ENCODE peak calls at places on chromosome 16, in nine cellular contexts. One of them, this sample, is unnamed.
A peak's percentile ranks its signal among the peaks of the same experiment; 100 is the strongest.

GRCh38 chr16:70704586-70704985 is 18.7 kb upstream of the MTSS2 start:
- DNase-seq in heart left ventricle: no peak
- DNase-seq in CD4-positive, alpha-beta T cell: no peak
- DNase-seq in H9: no peak
- DNase-seq in sigmoid colon: no peak
- DNase-seq in heart right ventricle: no peak
- DNase-seq in kidney: no peak
- DNase-seq in tibial artery: peak; percentile 78
- DNase-seq in CD8-positive, alpha-beta T cell: no peak
- DNase-seq in this sample: no peak

GRCh38 chr16:3187798-3188674 is at the start of gene OR1F1:
- DNase-seq in heart left ventricle: no peak
- DNase-seq in CD4-positive, alpha-beta T cell: no peak
- DNase-seq in H9: peak; percentile 76
- DNase-seq in sigmoid colon: no peak
- DNase-seq in heart right ventricle: no peak
- DNase-seq in kidney: no peak
- DNase-seq in tibial artery: no peak
- DNase-seq in CD8-positive, alpha-beta T cell: peak; percentile 64
- DNase-seq in this sample: no peak

GRCh38 chr16:11079657-11080187 is 135.4 kb downstream of the CLEC16A start:
- DNase-seq in heart left ventricle: no peak
- DNase-seq in CD4-positive, alpha-beta T cell: no peak
- DNase-seq in H9: no peak
- DNase-seq in sigmoid colon: peak; percentile 68
- DNase-seq in heart right ventricle: no peak
- DNase-seq in kidney: no peak
- DNase-seq in tibial artery: peak; percentile 29
- DNase-seq in CD8-positive, alpha-beta T cell: no peak
- DNase-seq in this sample: no peak

GRCh38 chr16:71282943-71283342 is 6.3 kb downstream of the CMTR2 start:
- DNase-seq in heart left ventricle: no peak
- DNase-seq in CD4-positive, alpha-beta T cell: no peak
- DNase-seq in H9: no peak
- DNase-seq in sigmoid colon: no peak
- DNase-seq in heart right ventricle: no peak
- DNase-seq in kidney: no peak
- DNase-seq in tibial artery: no peak
- DNase-seq in CD8-positive, alpha-beta T cell: no peak
- DNase-seq in this sample: no peak

GRCh38 chr16:4021070-4021779 is 95.0 kb downstream of the ADCY9 start:
- DNase-seq in heart left ventricle: no peak
- DNase-seq in CD4-positive, alpha-beta T cell: no peak
- DNase-seq in H9: no peak
- DNase-seq in sigmoid colon: no peak
- DNase-seq in heart right ventricle: no peak
- DNase-seq in kidney: peak; percentile 89
- DNase-seq in tibial artery: no peak
- DNase-seq in CD8-positive, alpha-beta T cell: no peak
- DNase-seq in this sample: no peak

GRCh38 chr16:57374067-57374534 is 1.8 kb downstream of the CX3CL1 start:
- DNase-seq in heart left ventricle: no peak
- DNase-seq in CD4-positive, alpha-beta T cell: no peak
- DNase-seq in H9: no peak
- DNase-seq in sigmoid colon: peak; percentile 77
- DNase-seq in heart right ventricle: no peak
- DNase-seq in kidney: no peak
- DNase-seq in tibial artery: peak; percentile 88
- DNase-seq in CD8-positive, alpha-beta T cell: no peak
- DNase-seq in this sample: no peak

GRCh38 chr16:87723224-87723619 is 42.6 kb downstream of the KLHDC4 start:
- DNase-seq in heart left ventricle: peak; percentile 77
- DNase-seq in CD4-positive, alpha-beta T cell: no peak
- DNase-seq in H9: no peak
- DNase-seq in sigmoid colon: no peak
- DNase-seq in heart right ventricle: peak; percentile 68
- DNase-seq in kidney: peak; percentile 88
- DNase-seq in tibial artery: no peak
- DNase-seq in CD8-positive, alpha-beta T cell: no peak
- DNase-seq in this sample: no peak

GRCh38 chr16:64724339-64724738 is 397.5 kb downstream of the CDH11 start:
- DNase-seq in heart left ventricle: no peak
- DNase-seq in CD4-positive, alpha-beta T cell: no peak
- DNase-seq in H9: no peak
- DNase-seq in sigmoid colon: no peak
- DNase-seq in heart right ventricle: no peak
- DNase-seq in kidney: no peak
- DNase-seq in tibial artery: no peak
- DNase-seq in CD8-positive, alpha-beta T cell: no peak
- DNase-seq in this sample: no peak

GRCh38 chr16:77238593-77238992 is 39.4 kb downstream of the SYCE1L start:
- DNase-seq in heart left ventricle: no peak
- DNase-seq in CD4-positive, alpha-beta T cell: no peak
- DNase-seq in H9: no peak
- DNase-seq in sigmoid colon: no peak
- DNase-seq in heart right ventricle: no peak
- DNase-seq in kidney: no peak
- DNase-seq in tibial artery: no peak
- DNase-seq in CD8-positive, alpha-beta T cell: no peak
- DNase-seq in this sample: no peak

GRCh38 chr16:69610356-69610755 is 44.6 kb downstream of the NFAT5 start:
- DNase-seq in heart left ventricle: no peak
- DNase-seq in CD4-positive, alpha-beta T cell: no peak
- DNase-seq in H9: no peak
- DNase-seq in sigmoid colon: no peak
- DNase-seq in heart right ventricle: no peak
- DNase-seq in kidney: no peak
- DNase-seq in tibial artery: no peak
- DNase-seq in CD8-positive, alpha-beta T cell: no peak
- DNase-seq in this sample: no peak

GRCh38 chr16:6362321-6362720 is 970.3 kb upstream of the RBFOX1 start:
- DNase-seq in heart left ventricle: no peak
- DNase-seq in CD4-positive, alpha-beta T cell: no peak
- DNase-seq in H9: no peak
- DNase-seq in sigmoid colon: no peak
- DNase-seq in heart right ventricle: no peak
- DNase-seq in kidney: no peak
- DNase-seq in tibial artery: no peak
- DNase-seq in CD8-positive, alpha-beta T cell: no peak
- DNase-seq in this sample: no peak

GRCh38 chr16:10325783-10326543 is 59.9 kb upstream of the ATF7IP2 start:
- DNase-seq in heart left ventricle: peak; percentile 72
- DNase-seq in CD4-positive, alpha-beta T cell: no peak
- DNase-seq in H9: no peak
- DNase-seq in sigmoid colon: no peak
- DNase-seq in heart right ventricle: peak; percentile 62
- DNase-seq in kidney: no peak
- DNase-seq in tibial artery: no peak
- DNase-seq in CD8-positive, alpha-beta T cell: no peak
- DNase-seq in this sample: no peak

GRCh38 chr16:31128711-31129567 is 6.6 kb downstream of the PRSS8 start:
- DNase-seq in heart left ventricle: peak; percentile 60
- DNase-seq in CD4-positive, alpha-beta T cell: no peak
- DNase-seq in H9: no peak
- DNase-seq in sigmoid colon: no peak
- DNase-seq in heart right ventricle: no peak
- DNase-seq in kidney: peak; percentile 73
- DNase-seq in tibial artery: no peak
- DNase-seq in CD8-positive, alpha-beta T cell: no peak
- DNase-seq in this sample: no peak

GRCh38 chr16:8955828-8956227 is 7.9 kb downstream of the USP7 start:
- DNase-seq in heart left ventricle: no peak
- DNase-seq in CD4-positive, alpha-beta T cell: no peak
- DNase-seq in H9: no peak
- DNase-seq in sigmoid colon: no peak
- DNase-seq in heart right ventricle: no peak
- DNase-seq in kidney: no peak
- DNase-seq in tibial artery: no peak
- DNase-seq in CD8-positive, alpha-beta T cell: no peak
- DNase-seq in this sample: no peak

GRCh38 chr16:1100084-1100800 is 4.2 kb upstream of the C1QTNF8 start:
- DNase-seq in heart left ventricle: no peak
- DNase-seq in CD4-positive, alpha-beta T cell: no peak
- DNase-seq in H9: no peak
- DNase-seq in sigmoid colon: no peak
- DNase-seq in heart right ventricle: no peak
- DNase-seq in kidney: no peak
- DNase-seq in tibial artery: no peak
- DNase-seq in CD8-positive, alpha-beta T cell: no peak
- DNase-seq in this sample: no peak

GRCh38 chr16:19011169-19011731 is 27.5 kb downstream of the TMC7 start:
- DNase-seq in heart left ventricle: no peak
- DNase-seq in CD4-positive, alpha-beta T cell: no peak
- DNase-seq in H9: no peak
- DNase-seq in sigmoid colon: no peak
- DNase-seq in heart right ventricle: no peak
- DNase-seq in kidney: no peak
- DNase-seq in tibial artery: no peak
- DNase-seq in CD8-positive, alpha-beta T cell: no peak
- DNase-seq in this sample: no peak

GRCh38 chr16:29811896-29812665 is at the start of gene PRRT2:
- DNase-seq in heart left ventricle: peak; percentile 81
- DNase-seq in CD4-positive, alpha-beta T cell: peak; percentile 53
- DNase-seq in H9: peak; percentile 70
- DNase-seq in sigmoid colon: peak; percentile 89
- DNase-seq in heart right ventricle: peak; percentile 68
- DNase-seq in kidney: peak; percentile 93
- DNase-seq in tibial artery: peak; percentile 92
- DNase-seq in CD8-positive, alpha-beta T cell: peak; percentile 57
- DNase-seq in this sample: peak; percentile 87

GRCh38 chr16:57383276-57384247 is 11.3 kb downstream of the CX3CL1 start:
- DNase-seq in heart left ventricle: no peak
- DNase-seq in CD4-positive, alpha-beta T cell: no peak
- DNase-seq in H9: no peak
- DNase-seq in sigmoid colon: no peak
- DNase-seq in heart right ventricle: no peak
- DNase-seq in kidney: no peak
- DNase-seq in tibial artery: peak; percentile 83
- DNase-seq in CD8-positive, alpha-beta T cell: no peak
- DNase-seq in this sample: no peak

GRCh38 chr16:12463961-12464360 is 339.7 kb downstream of the CPPED1 start:
- DNase-seq in heart left ventricle: no peak
- DNase-seq in CD4-positive, alpha-beta T cell: no peak
- DNase-seq in H9: no peak
- DNase-seq in sigmoid colon: no peak
- DNase-seq in heart right ventricle: no peak
- DNase-seq in kidney: no peak
- DNase-seq in tibial artery: no peak
- DNase-seq in CD8-positive, alpha-beta T cell: no peak
- DNase-seq in this sample: no peak

GRCh38 chr16:23967775-23968571 is 132.2 kb downstream of the PRKCB start:
- DNase-seq in heart left ventricle: no peak
- DNase-seq in CD4-positive, alpha-beta T cell: no peak
- DNase-seq in H9: no peak
- DNase-seq in sigmoid colon: no peak
- DNase-seq in heart right ventricle: no peak
- DNase-seq in kidney: no peak
- DNase-seq in tibial artery: no peak
- DNase-seq in CD8-positive, alpha-beta T cell: no peak
- DNase-seq in this sample: no peak

GRCh38 chr16:50581830-50582229 is 33.6 kb downstream of the NKD1 start:
- DNase-seq in heart left ventricle: no peak
- DNase-seq in CD4-positive, alpha-beta T cell: no peak
- DNase-seq in H9: no peak
- DNase-seq in sigmoid colon: no peak
- DNase-seq in heart right ventricle: no peak
- DNase-seq in kidney: no peak
- DNase-seq in tibial artery: peak; percentile 69
- DNase-seq in CD8-positive, alpha-beta T cell: no peak
- DNase-seq in this sample: no peak

GRCh38 chr16:25092489-25092888 is 19.1 kb upstream of the LCMT1 start:
- DNase-seq in heart left ventricle: no peak
- DNase-seq in CD4-positive, alpha-beta T cell: no peak
- DNase-seq in H9: no peak
- DNase-seq in sigmoid colon: no peak
- DNase-seq in heart right ventricle: no peak
- DNase-seq in kidney: no peak
- DNase-seq in tibial artery: no peak
- DNase-seq in CD8-positive, alpha-beta T cell: no peak
- DNase-seq in this sample: no peak

GRCh38 chr16:86222965-86223551 is 287.3 kb upstream of the FOXF1 start:
- DNase-seq in heart left ventricle: no peak
- DNase-seq in CD4-positive, alpha-beta T cell: no peak
- DNase-seq in H9: no peak
- DNase-seq in sigmoid colon: peak; percentile 61
- DNase-seq in heart right ventricle: no peak
- DNase-seq in kidney: no peak
- DNase-seq in tibial artery: no peak
- DNase-seq in CD8-positive, alpha-beta T cell: no peak
- DNase-seq in this sample: no peak

GRCh38 chr16:15967223-15967546 is 17.8 kb downstream of the ABCC1 start:
- DNase-seq in heart left ventricle: no peak
- DNase-seq in CD4-positive, alpha-beta T cell: no peak
- DNase-seq in H9: no peak
- DNase-seq in sigmoid colon: no peak
- DNase-seq in heart right ventricle: no peak
- DNase-seq in kidney: no peak
- DNase-seq in tibial artery: no peak
- DNase-seq in CD8-positive, alpha-beta T cell: no peak
- DNase-seq in this sample: no peak
- H3K27ac ChIP-seq in heart left ventricle: no peak overlapping the region
- H3K27ac ChIP-seq in CD4-positive, alpha-beta T cell: no peak overlapping the region
- H3K27ac ChIP-seq in H9: no peak overlapping the region
- H3K27ac ChIP-seq in sigmoid colon: peak overlapping the region; percentile 63
- H3K27ac ChIP-seq in heart right ventricle: no peak overlapping the region
- H3K27ac ChIP-seq in kidney: no peak overlapping the region
- H3K27ac ChIP-seq in tibial artery: no peak overlapping the region
- H3K27ac ChIP-seq in CD8-positive, alpha-beta T cell: no peak overlapping the region
- H3K27ac ChIP-seq in this sample: no peak overlapping the region

GRCh38 chr16:66287916-66288315 is 78.6 kb upstream of the CDH5 start:
- DNase-seq in heart left ventricle: no peak
- DNase-seq in CD4-positive, alpha-beta T cell: peak; percentile 16
- DNase-seq in H9: peak; percentile 16
- DNase-seq in sigmoid colon: peak; percentile 19
- DNase-seq in heart right ventricle: no peak
- DNase-seq in kidney: no peak
- DNase-seq in tibial artery: no peak
- DNase-seq in CD8-positive, alpha-beta T cell: peak; percentile 19
- DNase-seq in this sample: peak; percentile 38
- TF ChIP-seq CTCF in heart left ventricle: no peak
- TF ChIP-seq CTCF in CD4-positive, alpha-beta T cell: no peak
- TF ChIP-seq CTCF in H9: no peak
- TF ChIP-seq CTCF in sigmoid colon: no peak
- TF ChIP-seq CTCF in heart right ventricle: no peak
- TF ChIP-seq CTCF in kidney: no peak
- TF ChIP-seq CTCF in tibial artery: no peak
- TF ChIP-seq CTCF in CD8-positive, alpha-beta T cell: no peak
- TF ChIP-seq CTCF in this sample: no peak

GRCh38 chr16:54136276-54136625 is 150.3 kb downstream of the IRX3 start:
- DNase-seq in heart left ventricle: no peak
- DNase-seq in CD4-positive, alpha-beta T cell: no peak
- DNase-seq in H9: no peak
- DNase-seq in sigmoid colon: no peak
- DNase-seq in heart right ventricle: no peak
- DNase-seq in kidney: no peak
- DNase-seq in tibial artery: no peak
- DNase-seq in CD8-positive, alpha-beta T cell: no peak
- DNase-seq in this sample: no peak
- H3K27ac ChIP-seq in heart left ventricle: no peak overlapping the region
- H3K27ac ChIP-seq in CD4-positive, alpha-beta T cell: no peak overlapping the region
- H3K27ac ChIP-seq in H9: no peak overlapping the region
- H3K27ac ChIP-seq in sigmoid colon: no peak overlapping the region
- H3K27ac ChIP-seq in heart right ventricle: no peak overlapping the region
- H3K27ac ChIP-seq in kidney: no peak overlapping the region
- H3K27ac ChIP-seq in tibial artery: no peak overlapping the region
- H3K27ac ChIP-seq in CD8-positive, alpha-beta T cell: no peak overlapping the region
- H3K27ac ChIP-seq in this sample: no peak overlapping the region

GRCh38 chr16:22813223-22813945 is 578 bp upstream of the HS3ST2 start:
- DNase-seq in heart left ventricle: peak; percentile 51
- DNase-seq in CD4-positive, alpha-beta T cell: no peak
- DNase-seq in H9: peak; percentile 88
- DNase-seq in sigmoid colon: peak; percentile 67
- DNase-seq in heart right ventricle: peak; percentile 31
- DNase-seq in kidney: peak; percentile 80
- DNase-seq in tibial artery: peak; percentile 76
- DNase-seq in CD8-positive, alpha-beta T cell: no peak
- DNase-seq in this sample: no peak
- TF ChIP-seq CTCF in heart left ventricle: peak; percentile 70
- TF ChIP-seq CTCF in CD4-positive, alpha-beta T cell: no peak
- TF ChIP-seq CTCF in H9: peak; percentile 97
- TF ChIP-seq CTCF in sigmoid colon: peak; percentile 47
- TF ChIP-seq CTCF in heart right ventricle: peak; percentile 77
- TF ChIP-seq CTCF in kidney: peak; percentile 48
- TF ChIP-seq CTCF in tibial artery: peak; percentile 55
- TF ChIP-seq CTCF in CD8-positive, alpha-beta T cell: no peak
- TF ChIP-seq CTCF in this sample: peak; percentile 37